ENCODE peak calls at places on chromosome 7, in ten cellular contexts. One of them, this sample, is unnamed.

GRCh38 chr7:149772821-149773425 is 465 bp downstream of the ZNF467 start:
- DNase-seq in pancreas: peak; percentile 77
- DNase-seq in sigmoid colon: no peak
- DNase-seq in body of pancreas: peak; percentile 44
- DNase-seq in tibial artery: no peak
- DNase-seq in colonic mucosa: peak; percentile 29
- DNase-seq in HCT116: no peak
- DNase-seq in left lung: no peak
- DNase-seq in upper lobe of right lung: peak; percentile 79
- DNase-seq in stomach: peak; percentile 44
- DNase-seq in this sample: no peak

GRCh38 chr7:3154881-3155494 is 111.3 kb upstream of the CARD11 start:
- DNase-seq in pancreas: peak; percentile 19
- DNase-seq in sigmoid colon: peak; percentile 60
- DNase-seq in body of pancreas: peak; percentile 39
- DNase-seq in tibial artery: no peak
- DNase-seq in colonic mucosa: peak; percentile 42
- DNase-seq in HCT116: peak; percentile 32
- DNase-seq in left lung: no peak
- DNase-seq in upper lobe of right lung: peak; percentile 19
- DNase-seq in stomach: peak; percentile 45
- DNase-seq in this sample: peak; percentile 8

GRCh38 chr7:84073476-84073875 is 121.1 kb downstream of the SEMA3A start:
- DNase-seq in pancreas: no peak
- DNase-seq in sigmoid colon: no peak
- DNase-seq in body of pancreas: no peak
- DNase-seq in tibial artery: no peak
- DNase-seq in colonic mucosa: no peak
- DNase-seq in HCT116: no peak
- DNase-seq in left lung: no peak
- DNase-seq in upper lobe of right lung: no peak
- DNase-seq in stomach: no peak
- DNase-seq in this sample: no peak

GRCh38 chr7:151691449-151691848 is 171.8 kb upstream of the RHEB start:
- DNase-seq in pancreas: no peak
- DNase-seq in sigmoid colon: no peak
- DNase-seq in body of pancreas: no peak
- DNase-seq in tibial artery: no peak
- DNase-seq in colonic mucosa: no peak
- DNase-seq in HCT116: no peak
- DNase-seq in left lung: no peak
- DNase-seq in upper lobe of right lung: no peak
- DNase-seq in stomach: no peak
- DNase-seq in this sample: no peak

GRCh38 chr7:43869898-43870240 is 552 bp upstream of the MRPS24 start:
- DNase-seq in pancreas: no peak
- DNase-seq in sigmoid colon: peak; percentile 85
- DNase-seq in body of pancreas: peak; percentile 38
- DNase-seq in tibial artery: peak; percentile 52
- DNase-seq in colonic mucosa: peak; percentile 31
- DNase-seq in HCT116: no peak
- DNase-seq in left lung: no peak
- DNase-seq in upper lobe of right lung: no peak
- DNase-seq in stomach: no peak
- DNase-seq in this sample: peak; percentile 86

GRCh38 chr7:158160199-158160598 is 427.4 kb downstream of the PTPRN2 start:
- DNase-seq in pancreas: no peak
- DNase-seq in sigmoid colon: no peak
- DNase-seq in body of pancreas: no peak
- DNase-seq in tibial artery: no peak
- DNase-seq in colonic mucosa: no peak
- DNase-seq in HCT116: no peak
- DNase-seq in left lung: no peak
- DNase-seq in upper lobe of right lung: no peak
- DNase-seq in stomach: no peak
- DNase-seq in this sample: no peak

GRCh38 chr7:26899519-26899918 is 35.1 kb upstream of the SKAP2 start:
- DNase-seq in pancreas: no peak
- DNase-seq in sigmoid colon: no peak
- DNase-seq in body of pancreas: no peak
- DNase-seq in tibial artery: no peak
- DNase-seq in colonic mucosa: no peak
- DNase-seq in HCT116: no peak
- DNase-seq in left lung: no peak
- DNase-seq in upper lobe of right lung: no peak
- DNase-seq in stomach: no peak
- DNase-seq in this sample: no peak

GRCh38 chr7:280461-280860 is 9.5 kb upstream of the FOXL3 start:
- DNase-seq in pancreas: peak; percentile 25
- DNase-seq in sigmoid colon: no peak
- DNase-seq in body of pancreas: no peak
- DNase-seq in tibial artery: no peak
- DNase-seq in colonic mucosa: no peak
- DNase-seq in HCT116: no peak
- DNase-seq in left lung: peak; percentile 21
- DNase-seq in upper lobe of right lung: no peak
- DNase-seq in stomach: no peak
- DNase-seq in this sample: no peak

GRCh38 chr7:66070222-66070621 is 5.4 kb upstream of the ASL start:
- DNase-seq in pancreas: no peak
- DNase-seq in sigmoid colon: no peak
- DNase-seq in body of pancreas: no peak
- DNase-seq in tibial artery: no peak
- DNase-seq in colonic mucosa: no peak
- DNase-seq in HCT116: no peak
- DNase-seq in left lung: no peak
- DNase-seq in upper lobe of right lung: no peak
- DNase-seq in stomach: no peak
- DNase-seq in this sample: no peak

GRCh38 chr7:66078067-66078466 is 2.4 kb downstream of the ASL start:
- DNase-seq in pancreas: no peak
- DNase-seq in sigmoid colon: no peak
- DNase-seq in body of pancreas: no peak
- DNase-seq in tibial artery: no peak
- DNase-seq in colonic mucosa: no peak
- DNase-seq in HCT116: no peak
- DNase-seq in left lung: no peak
- DNase-seq in upper lobe of right lung: no peak
- DNase-seq in stomach: no peak
- DNase-seq in this sample: no peak

GRCh38 chr7:66076459-66077329 is 1.1 kb downstream of the ASL start:
- DNase-seq in pancreas: no peak
- DNase-seq in sigmoid colon: no peak
- DNase-seq in body of pancreas: peak; percentile 50
- DNase-seq in tibial artery: no peak
- DNase-seq in colonic mucosa: peak; percentile 73
- DNase-seq in HCT116: no peak
- DNase-seq in left lung: no peak
- DNase-seq in upper lobe of right lung: no peak
- DNase-seq in stomach: peak; percentile 66
- DNase-seq in this sample: no peak

DNA sequence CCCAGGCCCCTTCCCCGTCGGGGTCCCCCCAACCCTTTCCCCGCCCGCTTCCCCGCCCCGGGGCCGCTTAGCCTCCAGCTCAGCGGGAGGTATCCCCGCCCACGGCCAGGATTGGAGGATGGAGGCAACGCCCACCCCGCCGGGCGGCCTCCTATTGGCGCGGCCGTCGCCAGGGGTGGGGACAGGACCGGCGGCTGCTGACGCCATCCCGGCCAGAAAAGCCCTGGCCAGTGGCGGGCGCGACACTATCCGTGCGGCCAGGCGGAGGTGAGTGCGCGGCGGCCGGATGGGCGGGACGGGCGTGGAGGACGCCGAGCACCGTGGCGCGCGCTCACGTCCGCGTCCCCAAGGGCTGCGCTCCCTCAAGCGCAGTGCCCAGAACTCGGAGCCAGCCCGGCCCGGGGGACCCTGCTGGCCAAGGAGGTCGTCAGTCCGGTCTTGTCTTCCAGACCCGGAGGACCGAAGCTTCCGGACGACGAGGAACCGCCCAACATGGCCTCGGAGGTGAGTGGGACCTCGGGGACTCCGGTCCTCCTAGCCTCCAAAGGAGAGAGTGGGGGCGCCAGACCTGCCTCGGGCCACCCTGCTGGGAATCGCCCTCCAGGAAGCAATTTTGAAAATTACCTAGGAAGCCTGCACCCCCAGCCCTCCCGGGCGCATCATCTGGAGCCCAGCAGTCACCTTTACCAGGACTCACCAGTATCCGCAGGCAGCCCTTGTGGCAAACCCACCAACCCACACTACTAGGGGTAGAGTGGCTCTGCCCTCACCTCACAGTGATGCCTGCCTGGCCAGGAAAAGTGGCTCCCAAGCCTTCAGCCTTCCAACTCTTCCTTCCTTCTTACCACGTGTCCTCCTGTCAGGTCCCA is at the start of gene ASL:
- DNase-seq in pancreas: peak; percentile 97
- DNase-seq in sigmoid colon: peak; percentile 97
- DNase-seq in body of pancreas: peak; percentile 96
- DNase-seq in tibial artery: peak; percentile 92
- DNase-seq in colonic mucosa: peak; percentile 95
- DNase-seq in HCT116: peak; percentile 77
- DNase-seq in left lung: peak; percentile 95
- DNase-seq in upper lobe of right lung: peak; percentile 98
- DNase-seq in stomach: peak; percentile 97
- DNase-seq in this sample: peak; percentile 57
- TF ChIP-seq CTCF in pancreas: no peak
- TF ChIP-seq CTCF in sigmoid colon: no peak
- TF ChIP-seq CTCF in body of pancreas: peak; percentile 12
- TF ChIP-seq CTCF in tibial artery: peak; percentile 8
- TF ChIP-seq CTCF in colonic mucosa: no peak
- TF ChIP-seq CTCF in HCT116: no peak
- TF ChIP-seq CTCF in left lung: no peak
- TF ChIP-seq CTCF in upper lobe of right lung: no peak
- TF ChIP-seq CTCF in stomach: no peak
- TF ChIP-seq CTCF in this sample: peak; percentile 14

DNA sequence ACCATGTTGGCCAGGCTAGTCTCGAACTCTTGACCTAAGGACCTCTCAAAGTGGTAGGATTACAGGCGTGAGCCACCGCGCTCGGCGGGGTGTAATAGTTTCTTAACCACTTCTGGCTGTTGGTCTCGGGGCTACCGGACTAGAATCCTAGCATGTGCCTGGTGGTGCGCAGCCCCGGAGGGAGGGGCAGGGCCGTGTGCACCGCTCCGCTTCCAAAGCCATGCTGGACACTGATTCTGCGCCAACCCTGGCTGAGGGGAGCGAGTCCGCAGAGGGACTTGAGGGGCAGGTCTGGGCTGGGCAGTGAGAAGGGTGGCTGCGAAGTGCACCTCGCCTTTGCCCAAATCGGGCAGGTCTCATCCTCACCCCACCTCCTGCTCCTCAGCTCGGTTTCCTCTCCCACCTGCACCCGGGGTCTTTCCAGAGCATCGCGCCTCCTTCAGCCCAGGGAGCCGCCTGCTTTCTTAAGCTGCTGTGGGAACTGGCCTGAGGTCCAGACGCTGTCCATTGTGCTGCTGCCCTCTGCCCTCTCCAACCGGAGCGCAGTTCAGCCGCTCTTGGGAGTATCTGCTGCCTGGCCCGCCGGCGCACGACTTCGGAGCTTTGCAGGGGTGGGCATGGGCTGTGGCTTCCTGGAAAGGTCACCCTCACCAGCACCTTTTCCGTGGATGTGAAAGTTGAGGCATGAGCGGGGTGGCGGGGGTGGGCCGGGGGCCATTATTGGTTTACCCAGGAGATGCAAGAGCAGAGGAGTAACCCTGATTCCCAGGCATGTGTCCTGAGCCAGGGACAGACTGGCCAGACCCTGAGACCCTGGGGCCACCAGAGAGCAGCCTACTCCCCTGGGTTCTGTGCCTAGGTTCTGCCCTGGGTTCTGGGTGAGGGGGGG is 422.6 kb upstream of the NUPR2 start:
- DNase-seq in pancreas: no peak
- DNase-seq in sigmoid colon: no peak
- DNase-seq in body of pancreas: no peak
- DNase-seq in tibial artery: no peak
- DNase-seq in colonic mucosa: no peak
- DNase-seq in HCT116: no peak
- DNase-seq in left lung: no peak
- DNase-seq in upper lobe of right lung: no peak
- DNase-seq in stomach: no peak
- DNase-seq in this sample: no peak
- H3K9me3 ChIP-seq in pancreas: no peaks in the 10 kb centered on the region
- H3K9me3 ChIP-seq in sigmoid colon: peaks cover 27% of the 10 kb centered on the region
- H3K9me3 ChIP-seq in body of pancreas: no peaks in the 10 kb centered on the region
- H3K9me3 ChIP-seq in tibial artery: no peaks in the 10 kb centered on the region
- H3K9me3 ChIP-seq in colonic mucosa: no peaks in the 10 kb centered on the region
- H3K9me3 ChIP-seq in HCT116: peaks cover 22% of the 10 kb centered on the region
- H3K9me3 ChIP-seq in left lung: peaks cover 98% of the 10 kb centered on the region
- H3K9me3 ChIP-seq in upper lobe of right lung: peaks cover 5% of the 10 kb centered on the region
- H3K9me3 ChIP-seq in stomach: peaks cover 90% of the 10 kb centered on the region
- H3K9me3 ChIP-seq in this sample: peaks cover 67% of the 10 kb centered on the region

DNA sequence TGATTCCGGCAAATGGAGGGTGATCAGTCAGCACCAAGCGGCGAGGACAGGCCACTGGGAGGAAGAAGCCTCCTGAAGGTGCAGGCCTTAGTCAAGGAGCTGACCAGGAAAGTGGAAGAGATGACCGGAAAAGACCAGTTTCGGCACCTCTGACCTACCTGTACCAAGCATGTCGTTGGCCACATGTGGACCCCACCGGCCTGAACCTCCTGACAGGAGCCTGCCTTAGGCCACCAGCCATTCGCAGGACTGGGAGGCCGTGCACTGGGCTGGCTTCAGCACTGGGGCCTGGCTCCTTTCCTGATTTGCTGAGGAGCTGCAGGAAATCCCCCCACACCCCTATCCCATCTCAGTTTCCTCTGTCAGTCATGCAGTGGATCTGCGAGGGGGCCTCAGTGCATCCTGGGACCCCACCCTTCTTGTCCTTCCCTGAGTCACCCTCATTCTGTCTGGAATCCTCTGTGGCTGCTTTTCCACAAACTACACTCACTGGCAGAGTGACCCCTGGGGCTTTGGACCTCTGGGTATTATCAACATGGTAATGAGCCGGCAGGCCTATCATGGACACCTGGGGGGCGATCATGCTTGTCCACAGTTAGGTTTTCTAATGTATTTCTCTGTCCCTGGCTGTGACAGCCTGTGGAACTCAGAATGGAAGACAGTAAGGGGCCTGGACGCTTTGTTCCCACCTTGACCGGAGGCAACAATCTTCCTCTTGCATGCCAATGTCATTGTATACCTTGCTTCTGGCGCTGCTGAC is 33.0 kb downstream of the RAMP3 start:
- DNase-seq in pancreas: no peak
- DNase-seq in sigmoid colon: no peak
- DNase-seq in body of pancreas: no peak
- DNase-seq in tibial artery: no peak
- DNase-seq in colonic mucosa: no peak
- DNase-seq in HCT116: no peak
- DNase-seq in left lung: no peak
- DNase-seq in upper lobe of right lung: peak; percentile 47
- DNase-seq in stomach: peak; percentile 10
- DNase-seq in this sample: no peak
- H3K4me3 ChIP-seq in pancreas: no peak overlapping the region
- H3K4me3 ChIP-seq in sigmoid colon: no peak overlapping the region
- H3K4me3 ChIP-seq in body of pancreas: no peak overlapping the region
- H3K4me3 ChIP-seq in tibial artery: no peak overlapping the region
- H3K4me3 ChIP-seq in colonic mucosa: no peak overlapping the region
- H3K4me3 ChIP-seq in HCT116: no peak overlapping the region
- H3K4me3 ChIP-seq in left lung: no peak overlapping the region
- H3K4me3 ChIP-seq in upper lobe of right lung: no peak overlapping the region
- H3K4me3 ChIP-seq in stomach: no peak overlapping the region
- H3K4me3 ChIP-seq in this sample: no peak overlapping the region

DNA sequence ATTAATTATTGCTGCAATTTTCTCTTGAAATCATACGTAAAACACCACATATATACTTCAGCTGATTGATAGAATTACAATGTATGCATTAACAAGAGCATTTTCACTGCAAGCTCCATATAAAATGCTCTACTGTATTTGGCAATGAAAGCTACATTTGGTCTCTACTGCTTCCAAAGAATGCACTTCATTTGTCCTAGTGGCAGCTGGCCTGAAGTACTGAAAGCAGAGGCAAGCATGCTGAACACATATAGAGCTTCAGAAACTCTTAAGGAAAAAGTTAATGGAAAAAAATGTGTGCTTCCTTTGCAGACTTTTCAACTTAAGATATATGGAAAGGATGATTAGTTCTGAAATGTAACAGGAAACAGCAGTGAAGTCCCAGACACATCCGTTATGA is 537.1 kb upstream of the POM121L12 start:
- DNase-seq in pancreas: no peak
- DNase-seq in sigmoid colon: no peak
- DNase-seq in body of pancreas: no peak
- DNase-seq in tibial artery: no peak
- DNase-seq in colonic mucosa: no peak
- DNase-seq in HCT116: no peak
- DNase-seq in left lung: no peak
- DNase-seq in upper lobe of right lung: no peak
- DNase-seq in stomach: no peak
- DNase-seq in this sample: no peak
- TF ChIP-seq CTCF in pancreas: no peak
- TF ChIP-seq CTCF in sigmoid colon: no peak
- TF ChIP-seq CTCF in body of pancreas: no peak
- TF ChIP-seq CTCF in tibial artery: no peak
- TF ChIP-seq CTCF in colonic mucosa: no peak
- TF ChIP-seq CTCF in HCT116: no peak
- TF ChIP-seq CTCF in left lung: no peak
- TF ChIP-seq CTCF in upper lobe of right lung: no peak
- TF ChIP-seq CTCF in stomach: no peak
- TF ChIP-seq CTCF in this sample: no peak